ENCODE peak calls at places on chromosomes 16 and 17, in nine cellular contexts. One of them, this sample, is unnamed.

GRCh38 chr16:85136213-85136704 is 24.0 kb upstream of the CIBAR2 start:
- DNase-seq in heart right ventricle: peak; percentile 50
- DNase-seq in prostate gland: no peak
- DNase-seq in kidney: peak; percentile 89
- DNase-seq in IMR-90: no peak
- DNase-seq in PC-9: no peak
- DNase-seq in upper lobe of right lung: peak; percentile 82
- DNase-seq in ovary: no peak
- DNase-seq in uterus: no peak
- DNase-seq in this sample: no peak

GRCh38 chr16:89388536-89388935 is 101.8 kb downstream of the ANKRD11 start:
- DNase-seq in IMR-90: no peak
- DNase-seq in uterus: no peak
- DNase-seq in kidney: peak; percentile 43
- DNase-seq in prostate gland: no peak
- DNase-seq in heart right ventricle: no peak
- DNase-seq in PC-9: no peak
- DNase-seq in upper lobe of right lung: no peak
- DNase-seq in ovary: no peak
- DNase-seq in this sample: no peak

GRCh38 chr17:71959129-71959528 is 161.7 kb upstream of the SOX9 start:
- DNase-seq in IMR-90: peak; percentile 8
- DNase-seq in prostate gland: no peak
- DNase-seq in uterus: no peak
- DNase-seq in kidney: no peak
- DNase-seq in ovary: no peak
- DNase-seq in PC-9: no peak
- DNase-seq in upper lobe of right lung: no peak
- DNase-seq in heart right ventricle: no peak
- DNase-seq in this sample: no peak

GRCh38 chr17:63222655-63223054 is 223.5 kb downstream of the CYB561 start:
- DNase-seq in IMR-90: peak; percentile 33
- DNase-seq in PC-9: no peak
- DNase-seq in kidney: no peak
- DNase-seq in uterus: no peak
- DNase-seq in prostate gland: no peak
- DNase-seq in upper lobe of right lung: no peak
- DNase-seq in ovary: no peak
- DNase-seq in heart right ventricle: no peak
- DNase-seq in this sample: no peak

GRCh38 chr16:64061621-64062020 is 1060.2 kb downstream of the CDH11 start:
- DNase-seq in IMR-90: no peak
- DNase-seq in prostate gland: no peak
- DNase-seq in ovary: no peak
- DNase-seq in PC-9: no peak
- DNase-seq in kidney: no peak
- DNase-seq in heart right ventricle: no peak
- DNase-seq in uterus: no peak
- DNase-seq in upper lobe of right lung: no peak
- DNase-seq in this sample: no peak

GRCh38 chr16:8678068-8678927 is 3.9 kb downstream of the ABAT start:
- DNase-seq in prostate gland: no peak
- DNase-seq in heart right ventricle: no peak
- DNase-seq in upper lobe of right lung: no peak
- DNase-seq in PC-9: peak; percentile 96
- DNase-seq in uterus: no peak
- DNase-seq in ovary: no peak
- DNase-seq in IMR-90: peak; percentile 80
- DNase-seq in kidney: no peak
- DNase-seq in this sample: no peak

GRCh38 chr17:3729881-3730280 is 6.2 kb downstream of the HASPIN start:
- DNase-seq in PC-9: no peak
- DNase-seq in upper lobe of right lung: no peak
- DNase-seq in IMR-90: no peak
- DNase-seq in heart right ventricle: no peak
- DNase-seq in ovary: no peak
- DNase-seq in uterus: no peak
- DNase-seq in kidney: no peak
- DNase-seq in prostate gland: no peak
- DNase-seq in this sample: no peak

GRCh38 chr16:81415757-81416156 is 28.9 kb upstream of the CMIP start:
- DNase-seq in kidney: no peak
- DNase-seq in PC-9: no peak
- DNase-seq in prostate gland: no peak
- DNase-seq in ovary: no peak
- DNase-seq in IMR-90: no peak
- DNase-seq in heart right ventricle: no peak
- DNase-seq in uterus: no peak
- DNase-seq in upper lobe of right lung: no peak
- DNase-seq in this sample: no peak

GRCh38 chr17:49914096-49914490 is 54.9 kb upstream of the DLX4 start:
- DNase-seq in IMR-90: no peak
- DNase-seq in upper lobe of right lung: no peak
- DNase-seq in uterus: no peak
- DNase-seq in PC-9: no peak
- DNase-seq in ovary: no peak
- DNase-seq in prostate gland: no peak
- DNase-seq in heart right ventricle: no peak
- DNase-seq in kidney: no peak
- DNase-seq in this sample: no peak

GRCh38 chr16:1442697-1443096 is 1.7 kb downstream of the CCDC154 start:
- DNase-seq in IMR-90: no peak
- DNase-seq in kidney: no peak
- DNase-seq in ovary: no peak
- DNase-seq in upper lobe of right lung: no peak
- DNase-seq in PC-9: no peak
- DNase-seq in uterus: no peak
- DNase-seq in prostate gland: no peak
- DNase-seq in heart right ventricle: no peak
- DNase-seq in this sample: no peak

GRCh38 chr17:29131814-29132682 is 48.1 kb downstream of the MYO18A start:
- DNase-seq in ovary: no peak
- DNase-seq in PC-9: peak; percentile 39
- DNase-seq in heart right ventricle: no peak
- DNase-seq in kidney: no peak
- DNase-seq in upper lobe of right lung: no peak
- DNase-seq in uterus: peak; percentile 77
- DNase-seq in IMR-90: peak; percentile 86
- DNase-seq in prostate gland: no peak
- DNase-seq in this sample: no peak
- H3K4me1 ChIP-seq in ovary: peaks cover 4% of the 10 kb centered on the region
- H3K4me1 ChIP-seq in PC-9: peaks cover 41% of the 10 kb centered on the region
- H3K4me1 ChIP-seq in heart right ventricle: peaks cover 30% of the 10 kb centered on the region
- H3K4me1 ChIP-seq in kidney: peaks cover 8% of the 10 kb centered on the region
- H3K4me1 ChIP-seq in upper lobe of right lung: peaks cover 4% of the 10 kb centered on the region
- H3K4me1 ChIP-seq in uterus: peaks cover 9% of the 10 kb centered on the region
- H3K4me1 ChIP-seq in IMR-90: peaks cover 30% of the 10 kb centered on the region
- H3K4me1 ChIP-seq in prostate gland: no peaks in the 10 kb centered on the region
- H3K4me1 ChIP-seq in this sample: peaks cover 14% of the 10 kb centered on the region

GRCh38 chr17:17712268-17712924 is 31.1 kb downstream of the RAI1 start:
- DNase-seq in prostate gland: no peak
- DNase-seq in ovary: no peak
- DNase-seq in PC-9: peak; percentile 79
- DNase-seq in uterus: no peak
- DNase-seq in IMR-90: peak; percentile 97
- DNase-seq in kidney: no peak
- DNase-seq in heart right ventricle: no peak
- DNase-seq in upper lobe of right lung: no peak
- DNase-seq in this sample: no peak

GRCh38 chr17:17711708-17712141 is 30.5 kb downstream of the RAI1 start:
- DNase-seq in PC-9: no peak
- DNase-seq in heart right ventricle: no peak
- DNase-seq in uterus: no peak
- DNase-seq in kidney: no peak
- DNase-seq in upper lobe of right lung: no peak
- DNase-seq in ovary: no peak
- DNase-seq in prostate gland: no peak
- DNase-seq in IMR-90: no peak
- DNase-seq in this sample: no peak

GRCh38 chr17:17709815-17710321 is 28.6 kb downstream of the RAI1 start:
- DNase-seq in PC-9: no peak
- DNase-seq in upper lobe of right lung: no peak
- DNase-seq in IMR-90: no peak
- DNase-seq in ovary: no peak
- DNase-seq in heart right ventricle: no peak
- DNase-seq in kidney: no peak
- DNase-seq in prostate gland: no peak
- DNase-seq in uterus: no peak
- DNase-seq in this sample: no peak

GRCh38 chr17:17710355-17710727 is 29.1 kb downstream of the RAI1 start:
- DNase-seq in kidney: no peak
- DNase-seq in uterus: no peak
- DNase-seq in prostate gland: no peak
- DNase-seq in upper lobe of right lung: no peak
- DNase-seq in IMR-90: no peak
- DNase-seq in ovary: no peak
- DNase-seq in PC-9: no peak
- DNase-seq in heart right ventricle: no peak
- DNase-seq in this sample: no peak

GRCh38 chr17:17710728-17711541 is 29.7 kb downstream of the RAI1 start:
- DNase-seq in kidney: peak; percentile 94
- DNase-seq in heart right ventricle: no peak
- DNase-seq in prostate gland: peak; percentile 93
- DNase-seq in ovary: peak; percentile 49
- DNase-seq in PC-9: peak; percentile 96
- DNase-seq in IMR-90: peak; percentile 93
- DNase-seq in upper lobe of right lung: peak; percentile 94
- DNase-seq in uterus: peak; percentile 66
- DNase-seq in this sample: no peak
- H3K4me1 ChIP-seq in kidney: peaks cover 25% of the 10 kb centered on the region
- H3K4me1 ChIP-seq in heart right ventricle: peaks cover 44% of the 10 kb centered on the region
- H3K4me1 ChIP-seq in prostate gland: peaks cover 39% of the 10 kb centered on the region
- H3K4me1 ChIP-seq in ovary: peaks cover 9% of the 10 kb centered on the region
- H3K4me1 ChIP-seq in PC-9: peaks cover 47% of the 10 kb centered on the region
- H3K4me1 ChIP-seq in IMR-90: peaks cover 63% of the 10 kb centered on the region
- H3K4me1 ChIP-seq in upper lobe of right lung: peaks cover 55% of the 10 kb centered on the region
- H3K4me1 ChIP-seq in uterus: peaks cover 13% of the 10 kb centered on the region
- H3K4me1 ChIP-seq in this sample: peaks cover 48% of the 10 kb centered on the region

DNA sequence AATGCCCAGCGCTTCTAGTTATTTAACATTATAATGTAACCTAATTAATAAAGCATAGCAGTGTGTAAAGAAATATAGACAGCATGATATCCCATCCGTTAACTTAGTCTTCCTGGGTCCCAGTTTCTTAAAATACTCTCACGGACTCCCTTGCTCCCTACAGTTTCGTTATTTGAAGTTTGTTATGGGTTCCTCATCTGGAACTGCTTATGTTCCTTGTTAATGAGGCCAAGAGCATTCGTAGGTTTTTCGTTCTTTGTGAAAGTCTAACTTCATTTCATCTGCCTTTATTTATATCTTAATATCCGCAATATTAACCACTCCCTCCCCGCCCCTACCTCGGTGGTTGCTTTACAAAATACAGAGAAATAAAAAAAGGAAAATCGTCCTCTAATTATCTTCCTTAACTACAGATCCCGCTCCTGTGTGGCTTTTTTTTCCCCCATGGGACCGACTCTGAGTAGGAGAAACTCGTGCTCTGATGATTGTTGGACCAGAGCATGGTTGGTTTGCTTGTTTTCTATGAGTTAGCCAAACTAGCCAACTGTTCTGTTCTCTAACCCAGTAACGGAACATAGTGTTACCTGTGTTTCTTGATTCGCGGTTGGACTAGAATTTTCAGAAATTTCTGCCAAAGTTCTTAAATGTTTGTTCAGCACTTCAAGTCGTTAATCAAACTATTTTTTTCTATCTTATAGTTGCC is 873 bp downstream of the ADPRM start:
- DNase-seq in IMR-90: peak; percentile 10
- DNase-seq in kidney: no peak
- DNase-seq in ovary: no peak
- DNase-seq in heart right ventricle: no peak
- DNase-seq in upper lobe of right lung: no peak
- DNase-seq in uterus: no peak
- DNase-seq in prostate gland: peak; percentile 51
- DNase-seq in PC-9: no peak
- DNase-seq in this sample: no peak
- H3K4me1 ChIP-seq in IMR-90: peaks cover 2% of the 10 kb centered on the region
- H3K4me1 ChIP-seq in kidney: peaks cover 10% of the 10 kb centered on the region
- H3K4me1 ChIP-seq in ovary: peaks cover 10% of the 10 kb centered on the region
- H3K4me1 ChIP-seq in heart right ventricle: peaks cover 15% of the 10 kb centered on the region
- H3K4me1 ChIP-seq in upper lobe of right lung: peaks cover 30% of the 10 kb centered on the region
- H3K4me1 ChIP-seq in uterus: no peaks in the 10 kb centered on the region
- H3K4me1 ChIP-seq in prostate gland: peaks cover 3% of the 10 kb centered on the region
- H3K4me1 ChIP-seq in PC-9: no peaks in the 10 kb centered on the region
- H3K4me1 ChIP-seq in this sample: peaks cover 30% of the 10 kb centered on the region

DNA sequence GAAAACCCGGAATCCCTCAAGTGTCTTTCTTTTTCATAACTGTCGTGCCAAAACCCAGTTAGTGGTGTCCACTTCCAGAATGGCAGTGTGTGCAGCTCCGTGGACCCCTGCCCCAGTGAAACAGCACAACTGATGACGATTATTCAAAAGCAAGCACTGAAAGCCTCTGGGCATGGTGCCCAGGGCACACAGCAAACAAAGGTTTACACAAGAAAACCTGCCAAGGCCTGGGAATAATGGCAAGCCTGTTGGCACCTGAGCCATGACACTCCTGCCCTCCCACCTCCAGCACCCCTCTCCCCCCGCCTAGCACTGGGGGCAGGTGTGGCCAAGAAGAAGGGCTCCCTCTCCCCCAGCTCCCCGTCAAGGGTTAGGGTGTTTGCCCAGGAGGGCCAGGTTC is 2.8 kb downstream of the PKMYT1 start:
- DNase-seq in ovary: no peak
- DNase-seq in prostate gland: peak; percentile 79
- DNase-seq in uterus: no peak
- DNase-seq in kidney: no peak
- DNase-seq in PC-9: no peak
- DNase-seq in upper lobe of right lung: peak; percentile 78
- DNase-seq in IMR-90: no peak
- DNase-seq in heart right ventricle: no peak
- DNase-seq in this sample: no peak
- H3K4me1 ChIP-seq in ovary: peaks cover 6% of the 10 kb centered on the region
- H3K4me1 ChIP-seq in prostate gland: peaks cover 30% of the 10 kb centered on the region
- H3K4me1 ChIP-seq in uterus: peaks cover 7% of the 10 kb centered on the region
- H3K4me1 ChIP-seq in kidney: peaks cover 6% of the 10 kb centered on the region
- H3K4me1 ChIP-seq in PC-9: peaks cover 13% of the 10 kb centered on the region
- H3K4me1 ChIP-seq in upper lobe of right lung: peaks cover 13% of the 10 kb centered on the region
- H3K4me1 ChIP-seq in IMR-90: peaks cover 4% of the 10 kb centered on the region
- H3K4me1 ChIP-seq in heart right ventricle: peaks cover 14% of the 10 kb centered on the region
- H3K4me1 ChIP-seq in this sample: peaks cover 16% of the 10 kb centered on the region

GRCh38 chr16:48395375-48395774 is 10.2 kb upstream of the SIAH1 start:
- DNase-seq in kidney: no peak
- DNase-seq in heart right ventricle: no peak
- DNase-seq in prostate gland: no peak
- DNase-seq in upper lobe of right lung: no peak
- DNase-seq in uterus: no peak
- DNase-seq in PC-9: no peak
- DNase-seq in IMR-90: no peak
- DNase-seq in ovary: no peak
- DNase-seq in this sample: no peak
- H3K4me1 ChIP-seq in kidney: no peaks in the 10 kb centered on the region
- H3K4me1 ChIP-seq in heart right ventricle: no peaks in the 10 kb centered on the region
- H3K4me1 ChIP-seq in prostate gland: no peaks in the 10 kb centered on the region
- H3K4me1 ChIP-seq in upper lobe of right lung: no peaks in the 10 kb centered on the region
- H3K4me1 ChIP-seq in uterus: no peaks in the 10 kb centered on the region
- H3K4me1 ChIP-seq in PC-9: peaks cover 10% of the 10 kb centered on the region
- H3K4me1 ChIP-seq in IMR-90: peaks cover 5% of the 10 kb centered on the region
- H3K4me1 ChIP-seq in ovary: no peaks in the 10 kb centered on the region
- H3K4me1 ChIP-seq in this sample: peaks cover 18% of the 10 kb centered on the region

This sample was measured in suprapubic skin.